ENCODE peak calls at places on chromosomes 3 and 15, in four cellular contexts. R is HFF-Myc, H is astrocyte of the cerebellum, E is gastrocnemius medialis. I is an unnamed sample.

GRCh38 chr3:183394150-183394549 is 34.3 kb downstream of the MCF2L2 start:
- DNase-seq in R (no peak), H (peak), E (no peak), I (no peak)

GRCh38 chr15:57227899-57228298 is 148.4 kb upstream of the CGNL1 start:
- DNase-seq in H (peak), E (no peak), R (peak), I (peak)

GRCh38 chr3:193052294-193052693 is 134.6 kb upstream of the MB21D2 start:
- DNase-seq in R (no peak), E (no peak), H (no peak), I (no peak)

GRCh38 chr3:46406786-46407611 is at the start of the genes CCR5AS and CCRL2:
- DNase-seq in R (no peak), E (no peak), H (no peak), I (no peak)

GRCh38 chr3:89787485-89787884 is 680.1 kb downstream of the EPHA3 start:
- DNase-seq in E (no peak), R (peak), H (no peak), I (no peak)

GRCh38 chr15:85488997-85489396 is 108.6 kb downstream of the AKAP13 start:
- DNase-seq in E (no peak), R (no peak), H (no peak), I (no peak)

GRCh38 chr3:18410205-18410604 is 14.9 kb downstream of the SATB1 start:
- DNase-seq in R (no peak), E (no peak), H (no peak), I (no peak)

GRCh38 chr3:134651347-134652041 is 672 bp upstream of the KY start:
- DNase-seq in R (no peak), H (no peak), E (peak), I (peak)

DNA sequence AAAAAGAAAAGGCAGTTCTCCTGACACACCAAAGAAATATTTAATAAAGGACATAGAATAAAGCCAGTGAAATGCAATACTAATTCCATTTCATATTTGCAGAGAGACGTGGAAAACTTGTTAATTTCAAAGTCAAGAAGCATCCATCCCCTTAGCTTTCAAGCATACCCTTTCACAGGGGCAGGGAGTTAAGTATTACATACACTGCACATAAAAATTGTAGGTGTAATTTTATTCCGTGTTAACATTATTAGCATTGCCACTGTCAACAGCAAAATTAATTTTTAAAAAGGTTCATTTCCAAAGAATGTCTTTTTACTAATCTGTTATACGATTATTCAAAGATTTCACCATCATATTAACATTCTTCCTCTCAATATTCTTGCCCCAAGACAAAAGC is 518.0 kb downstream of the MECOM start:
- DNase-seq in E (no peak), H (no peak), R (no peak), I (no peak)
- H3K4me3 ChIP-seq in E (peak), H (peak), R (peak), I (peak)

GRCh38 chr3:57464801-57465200 is 79.3 kb downstream of the DNAH12 start:
- DNase-seq in E (no peak), H (no peak), R (no peak), I (no peak)
- TF ChIP-seq CTCF in E (no peak), H (peak), R (peak), I (peak)

GRCh38 chr3:197178998-197179397 is 119.4 kb downstream of the DLG1 start:
- DNase-seq in R (no peak), E (no peak), H (no peak), I (no peak)

GRCh38 chr3:197173620-197174019 is 124.8 kb downstream of the DLG1 start:
- DNase-seq in E (no peak), R (no peak), H (no peak), I (no peak)

GRCh38 chr3:197171481-197172067 is 126.8 kb downstream of the DLG1 start:
- DNase-seq in H (peak), E (no peak), R (no peak), I (no peak)

GRCh38 chr3:197175503-197175902 is 122.9 kb downstream of the DLG1 start:
- DNase-seq in E (no peak), H (no peak), R (no peak), I (no peak)

GRCh38 chr3:197174927-197175326 is 123.5 kb downstream of the DLG1 start:
- DNase-seq in H (no peak), E (no peak), R (no peak), I (no peak)
- H3K4me3 ChIP-seq in H (no peak), E (no peak), R (no peak), I (no peak)

GRCh38 chr15:41860049-41860828 is 21.6 kb downstream of the PLA2G4B start:
- DNase-seq in E (no peak), R (no peak), H (no peak), I (no peak)
- TF ChIP-seq CTCF in E (no peak), R (no peak), H (no peak), I (no peak)

GRCh38 chr3:196501316-196502064 is 2.1 kb downstream of the RNF168 start:
- DNase-seq in R (no peak), H (no peak), E (no peak), I (no peak)
- H3K4me3 ChIP-seq in R (peak), H (peak), E (peak), I (peak)

DNA sequence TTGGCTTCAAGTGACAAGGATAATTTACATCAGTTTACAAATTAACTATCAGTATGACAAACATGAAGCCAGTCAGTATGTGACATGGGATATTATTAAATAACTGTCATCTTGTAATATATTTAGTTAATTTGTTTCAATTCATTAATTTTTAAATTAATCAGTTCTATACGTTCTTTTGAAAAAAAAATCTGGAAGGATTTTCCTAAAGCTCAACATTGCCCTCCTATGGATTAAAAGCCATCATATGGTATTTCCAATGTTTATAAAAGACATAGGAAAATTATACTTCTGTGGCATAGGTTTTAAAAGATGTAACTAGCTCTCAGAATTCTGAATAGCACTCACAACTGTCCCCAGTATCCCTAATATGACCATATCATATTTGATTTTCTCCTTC is 134.4 kb downstream of the PLOD2 start:
- DNase-seq in R (no peak), H (no peak), E (no peak), I (no peak)
- TF ChIP-seq CTCF in R (no peak), H (no peak), E (no peak), I (no peak)

I was measured in AG09309.